ENCODE peak calls at places on chromosomes 5 and 9, in nine cellular contexts. S, O, V, B, J, Q, T, R and U are unnamed samples.

GRCh38 chr9:35736201-35736633 is 3.8 kb downstream of the CREB3 start:
- DNase-seq in S (peak), O (peak), V (peak), B (no peak), J (peak), Q (peak), T (peak), R (peak), U (no peak)

GRCh38 chr5:172540099-172540870 is 86.0 kb upstream of the SH3PXD2B start:
- DNase-seq in S (no peak), O (no peak), V (peak), B (no peak), J (no peak), Q (peak), T (no peak), R (peak), U (no peak)

GRCh38 chr9:36504154-36504550 is 68.5 kb upstream of the MELK start:
- DNase-seq in S (peak), O (no peak), V (no peak), B (no peak), J (no peak), Q (no peak), T (no peak), R (no peak), U (no peak)

GRCh38 chr5:178336889-178337785 is 104.5 kb upstream of the PHYKPL start:
- DNase-seq in S (no peak), O (no peak), V (no peak), B (no peak), J (no peak), Q (no peak), T (peak), R (peak), U (no peak)

GRCh38 chr5:154648229-154648628 is 106.9 kb upstream of the LARP1 start:
- DNase-seq in S (no peak), O (no peak), V (peak), B (no peak), J (no peak), Q (no peak), T (no peak), R (no peak), U (no peak)

GRCh38 chr9:80383347-80383746 is 811.6 kb downstream of the TLE4 start:
- DNase-seq in S (no peak), O (no peak), V (no peak), B (no peak), J (no peak), Q (no peak), T (no peak), R (no peak), U (no peak)

GRCh38 chr9:71783120-71783523 is 14.8 kb upstream of the CEMIP2 start:
- DNase-seq in S (peak), O (no peak), V (peak), B (peak), J (peak), Q (no peak), T (no peak), R (no peak), U (no peak)

GRCh38 chr5:151155149-151155776 is 2.3 kb downstream of the ANXA6 start:
- DNase-seq in S (peak), O (no peak), V (peak), B (no peak), J (peak), Q (no peak), T (no peak), R (no peak), U (no peak)

GRCh38 chr9:135305546-135306180 is 173.9 kb upstream of the PPP1R26 start:
- DNase-seq in S (no peak), O (no peak), V (peak), B (no peak), J (no peak), Q (no peak), T (no peak), R (no peak), U (no peak)

GRCh38 chr9:6183227-6183551 is 32.4 kb upstream of the IL33 start:
- DNase-seq in S (no peak), O (no peak), V (no peak), B (no peak), J (no peak), Q (no peak), T (no peak), R (no peak), U (no peak)

GRCh38 chr5:105836906-105837305 is 1833.8 kb downstream of the EFNA5 start:
- DNase-seq in S (no peak), O (no peak), V (no peak), B (no peak), J (no peak), Q (no peak), T (no peak), R (no peak), U (no peak)

GRCh38 chr9:6955251-6955921 is 197.6 kb downstream of the KDM4C start:
- DNase-seq in S (no peak), O (peak), V (no peak), B (no peak), J (peak), Q (no peak), T (no peak), R (peak), U (peak)

GRCh38 chr9:137828527-137829259 is 48.9 kb upstream of the CACNA1B start:
- DNase-seq in S (no peak), O (no peak), V (no peak), B (no peak), J (no peak), Q (no peak), T (peak), R (no peak), U (no peak)

GRCh38 chr5:14806452-14806851 is 65.1 kb downstream of the ANKH start:
- DNase-seq in S (no peak), O (no peak), V (no peak), B (no peak), J (no peak), Q (no peak), T (no peak), R (no peak), U (no peak)

GRCh38 chr5:65769539-65769938 is 47.5 kb downstream of the NLN start:
- DNase-seq in S (no peak), O (no peak), V (no peak), B (no peak), J (no peak), Q (peak), T (no peak), R (peak), U (no peak)

GRCh38 chr9:134730011-134730760 is 88.6 kb downstream of the COL5A1 start:
- DNase-seq in S (no peak), O (no peak), V (no peak), B (no peak), J (no peak), Q (no peak), T (no peak), R (no peak), U (no peak)

GRCh38 chr9:87657893-87658292 is 68.0 kb upstream of the CTSL start:
- DNase-seq in S (no peak), O (no peak), V (no peak), B (no peak), J (no peak), Q (no peak), T (no peak), R (no peak), U (no peak)